ENCODE peak calls at places on chromosomes 7 and 10, in five cellular contexts. O, X, V, Q and H are unnamed samples.

GRCh38 chr10:108393111-108393510 is 1228.6 kb upstream of the SORCS1 start:
- DNase-seq in V (no peak), X (peak), Q (no peak), O (no peak), H (no peak)

GRCh38 chr10:53088956-53089355 is 316.4 kb upstream of the MBL2 start:
- DNase-seq in V (no peak), O (no peak), X (no peak), Q (no peak), H (no peak)

GRCh38 chr7:119175916-119176627 is 951.6 kb downstream of the ANKRD7 start:
- DNase-seq in V (no peak), O (peak), X (peak), Q (peak), H (peak)

GRCh38 chr10:73772280-73773151 is 9.3 kb upstream of the CHCHD1 start:
- DNase-seq in O (peak), Q (peak), V (peak), X (peak), H (peak)

GRCh38 chr10:99809931-99810615 is 27.6 kb downstream of the ABCC2 start:
- DNase-seq in V (no peak), X (no peak), Q (no peak), O (peak), H (no peak)

GRCh38 chr7:150631084-150631824 is 931 bp downstream of the GIMAP6 start:
- DNase-seq in Q (no peak), V (no peak), O (no peak), X (no peak), H (peak)

GRCh38 chr10:4450981-4451501 is 375.0 kb upstream of the AKR1E2 start:
- DNase-seq in X (no peak), O (no peak), Q (no peak), V (no peak), H (peak)

GRCh38 chr7:137816696-137817320 is 30.0 kb downstream of the DGKI start:
- DNase-seq in Q (no peak), V (no peak), O (no peak), X (no peak), H (no peak)

GRCh38 chr7:87414400-87415188 is 60.9 kb downstream of the ABCB4 start:
- DNase-seq in Q (no peak), V (no peak), X (no peak), O (no peak), H (no peak)

GRCh38 chr7:73978681-73979563 is 49.1 kb upstream of the ELN start:
- DNase-seq in O (no peak), V (no peak), Q (peak), X (peak), H (peak)

GRCh38 chr10:26214004-26214403 is 2.6 kb upstream of the GAD2 start:
- DNase-seq in Q (no peak), X (no peak), O (no peak), V (no peak), H (no peak)

GRCh38 chr7:27922907-27923306 is 182.9 kb downstream of the TAX1BP1 start:
- DNase-seq in X (no peak), O (no peak), V (no peak), Q (no peak), H (peak)

GRCh38 chr10:11986593-11987216 is 55.9 kb downstream of the UPF2 start:
- DNase-seq in Q (peak), O (peak), X (peak), V (peak), H (peak)

GRCh38 chr7:100370303-100370702 is 3.0 kb upstream of the PILRA start:
- DNase-seq in O (no peak), Q (no peak), V (no peak), X (no peak), H (no peak)

GRCh38 chr10:33335550-33335799 is 1.0 kb upstream of the NRP1 start:
- DNase-seq in Q (no peak), X (no peak), O (no peak), V (no peak), H (no peak)
- H3K4me3 ChIP-seq in Q (peak), X (peak), O (peak), V (peak), H (peak)

DNA sequence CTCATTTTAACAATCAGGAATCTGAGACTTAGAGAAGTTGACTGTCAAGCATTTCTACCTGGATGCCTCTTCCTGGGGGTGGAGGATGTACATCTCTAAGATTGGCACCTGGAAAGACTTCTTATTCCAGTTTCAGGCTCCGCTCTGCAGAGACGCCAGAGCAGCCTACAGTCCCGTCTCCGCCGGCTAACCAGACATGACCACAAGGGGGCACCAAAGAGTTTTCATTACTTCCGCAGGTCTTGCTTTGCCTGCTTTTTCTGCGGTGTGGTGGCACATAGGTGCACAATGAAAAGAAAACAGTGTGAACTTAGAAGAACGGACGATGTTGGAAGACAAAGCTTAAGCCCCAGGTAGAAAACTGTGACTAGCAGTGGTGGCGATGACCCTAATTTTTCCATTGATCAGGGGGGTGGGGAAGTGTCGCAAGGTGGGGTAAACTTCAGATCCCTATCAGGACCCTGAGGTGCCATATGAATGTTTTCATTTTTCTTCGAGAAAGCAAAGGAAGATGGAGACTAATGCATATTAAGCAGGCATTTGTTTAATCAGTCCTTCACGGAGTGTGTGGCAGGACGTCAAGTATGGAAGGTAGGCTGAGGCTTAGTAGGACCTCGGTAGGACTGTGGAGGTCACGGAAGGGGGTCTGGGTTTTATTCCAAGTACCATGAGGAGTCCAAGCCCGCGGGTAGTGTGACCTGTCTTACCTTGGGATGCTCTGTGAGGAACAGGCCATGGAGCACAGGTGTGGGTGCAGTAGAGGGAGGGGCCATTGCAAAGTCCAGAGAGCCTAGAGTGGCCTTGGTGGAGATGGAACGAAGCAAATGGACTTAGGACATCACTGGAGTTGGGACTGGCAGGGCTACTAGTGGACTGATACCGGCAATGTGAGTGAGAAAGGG is 60.1 kb upstream of the SORCS3 start:
- DNase-seq in X (peak), V (peak), Q (peak), O (peak), H (peak)
- H3K4me3 ChIP-seq in X (no peak), V (peak), Q (no peak), O (no peak), H (no peak)

DNA sequence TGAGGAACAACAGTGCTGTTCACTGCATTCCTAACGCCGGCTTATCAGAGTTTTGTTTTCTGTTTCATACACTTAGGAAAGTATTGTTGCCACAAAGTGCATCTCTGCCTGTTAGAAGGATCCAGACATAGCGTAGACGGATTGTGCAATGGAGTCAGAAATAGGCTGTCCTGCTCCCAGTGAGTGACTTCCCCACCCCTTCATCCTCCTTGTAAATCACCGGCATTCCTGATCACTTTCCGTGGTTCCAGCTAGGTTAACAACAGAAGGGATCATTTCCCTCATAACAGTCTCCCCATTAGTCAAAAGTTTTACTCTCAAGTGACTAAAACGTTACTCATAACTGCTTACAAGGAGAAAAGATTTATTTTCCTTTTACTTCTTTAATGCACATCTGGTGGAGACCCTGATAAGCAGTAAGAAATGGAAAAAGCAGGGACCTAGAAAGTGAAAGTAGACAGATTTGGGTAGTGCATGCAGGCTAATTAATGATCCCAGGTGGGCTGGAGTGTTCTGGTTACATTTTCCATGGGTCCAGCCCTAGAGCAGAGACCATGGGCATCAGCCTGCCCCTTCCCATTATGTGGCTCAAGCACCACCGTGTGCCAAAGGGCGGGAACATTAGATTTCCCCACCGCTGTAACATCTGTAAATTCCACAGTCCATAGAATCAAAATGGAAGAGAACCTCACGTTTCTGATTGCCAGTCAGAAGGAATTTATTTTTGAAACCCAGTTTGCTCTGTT is 395.1 kb upstream of the GALNT17 start:
- DNase-seq in X (no peak), V (no peak), O (no peak), Q (peak), H (no peak)
- H3K4me3 ChIP-seq in X (peak), V (peak), O (no peak), Q (peak), H (no peak)

DNA sequence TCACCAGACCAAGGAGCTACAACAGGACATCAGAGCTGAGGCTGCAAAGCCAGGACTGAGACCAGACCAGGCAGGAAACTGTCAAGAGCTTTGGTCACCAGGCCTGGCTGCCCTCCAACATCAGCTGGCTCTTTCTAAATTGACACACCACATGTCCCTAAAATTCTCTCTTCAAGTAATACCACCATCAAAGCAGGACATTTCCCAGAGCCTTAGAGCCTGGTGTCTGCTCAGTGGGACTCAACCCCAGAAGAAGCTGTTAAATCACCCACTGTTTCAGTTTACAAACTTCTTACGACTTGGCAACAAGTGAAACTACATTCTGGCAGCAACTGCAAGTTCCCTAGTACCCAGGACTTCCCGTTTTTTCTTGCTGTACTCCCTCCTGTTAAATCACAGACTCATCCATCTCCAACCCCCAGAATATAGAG is 3.8 kb upstream of the IL6 start:
- DNase-seq in V (peak), O (peak), Q (peak), X (peak), H (no peak)
- H3K4me3 ChIP-seq in V (no peak), O (no peak), Q (no peak), X (no peak), H (no peak)

DNA sequence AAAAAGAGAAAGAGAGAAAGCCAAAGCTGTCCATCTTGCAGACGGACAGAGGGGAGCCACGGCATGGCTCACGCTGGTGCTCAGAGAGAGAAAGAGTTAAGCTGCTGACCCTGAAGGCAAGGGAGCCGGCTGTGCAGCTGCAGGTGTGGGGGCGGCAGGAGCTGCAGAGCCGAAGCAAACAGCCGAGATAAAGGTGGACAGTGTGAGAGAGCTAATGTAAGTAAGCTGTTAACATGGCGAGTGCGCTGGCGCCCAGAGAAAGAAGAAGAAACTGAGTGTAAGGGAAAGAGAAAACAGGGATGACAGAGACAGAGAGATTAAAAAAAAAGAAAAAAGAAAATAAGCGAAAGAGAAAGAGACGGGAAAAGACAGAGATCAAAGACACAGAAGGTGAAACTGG is 18.2 kb downstream of the COL17A1 start:
- DNase-seq in Q (no peak), X (no peak), O (no peak), V (no peak), H (no peak)
- H3K4me3 ChIP-seq in Q (no peak), X (no peak), O (no peak), V (no peak), H (no peak)

DNA sequence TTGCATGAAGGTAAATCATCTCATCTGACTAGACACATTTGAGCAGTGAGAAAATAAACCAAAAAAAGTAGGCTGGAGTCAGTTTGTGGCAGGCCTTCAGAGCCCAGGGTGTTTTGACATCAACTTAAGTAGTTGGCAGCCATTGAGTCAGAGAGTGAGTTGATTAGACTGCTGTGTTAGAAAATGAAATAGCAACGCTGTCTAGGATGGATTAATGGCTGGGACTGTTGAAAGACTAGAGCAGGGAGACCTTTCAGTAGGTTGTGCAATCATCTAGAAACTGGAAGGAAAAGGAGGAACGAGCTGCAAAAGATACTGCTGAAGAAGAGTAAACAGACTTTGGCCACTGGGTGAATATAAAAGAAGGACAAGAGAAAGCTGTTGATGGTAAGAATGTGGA is 28.6 kb upstream of the TRIL start:
- DNase-seq in X (no peak), O (no peak), V (no peak), Q (no peak), H (no peak)
- H3K4me3 ChIP-seq in X (no peak), O (no peak), V (no peak), Q (no peak), H (no peak)

DNA sequence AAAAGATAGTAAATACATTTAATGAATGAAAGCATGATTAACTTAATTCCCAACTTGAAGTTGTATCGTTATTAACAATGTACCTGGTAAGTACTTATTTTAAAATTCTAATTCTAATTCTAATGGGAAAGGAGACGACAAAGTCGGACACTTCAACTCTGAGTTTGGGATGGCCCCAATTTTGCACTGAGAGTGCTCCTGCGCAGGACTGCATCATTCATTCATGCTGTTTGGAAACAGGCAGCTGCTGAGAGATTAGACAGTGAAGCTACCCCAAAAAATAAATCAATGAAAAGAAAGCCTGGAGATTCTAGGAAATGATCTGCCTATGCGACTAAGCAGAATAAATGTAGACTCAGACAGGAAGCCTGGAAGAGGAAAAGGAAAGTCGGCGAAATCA is 141.7 kb upstream of the VKORC1L1 start:
- DNase-seq in O (no peak), X (no peak), Q (no peak), V (no peak), H (no peak)
- H3K4me3 ChIP-seq in O (peak), X (peak), Q (peak), V (peak), H (no peak)

GRCh38 chr10:96270564-96270963 is 805 bp downstream of the BLNK start:
- DNase-seq in O (no peak), X (no peak), V (no peak), Q (no peak), H (no peak)

GRCh38 chr10:96268341-96268909 is 2.9 kb downstream of the BLNK start:
- DNase-seq in Q (no peak), X (no peak), O (no peak), V (no peak), H (no peak)

GRCh38 chr10:96267234-96267705 is 4.1 kb downstream of the BLNK start:
- DNase-seq in O (no peak), X (no peak), V (no peak), Q (no peak), H (no peak)

GRCh38 chr10:96271017-96271815 is at the start of gene BLNK:
- DNase-seq in Q (no peak), X (peak), O (peak), V (peak), H (no peak)

GRCh38 chr10:96269438-96270300 is 1.7 kb downstream of the BLNK start:
- DNase-seq in Q (no peak), O (no peak), X (no peak), V (no peak), H (no peak)
- H3K4me3 ChIP-seq in Q (no peak), O (no peak), X (peak), V (no peak), H (no peak)